ENCODE peak calls at places on chromosomes 4 and X, in eight cellular contexts. K is neural crest cell, M is tibial artery, G is AG04450, J is heart left ventricle, P is neural progenitor cell, L is stomach, U is fibroblast of lung. B is an unnamed sample.

GRCh38 chr4:141541851-141542250 is 94.5 kb upstream of the IL15 start:
- DNase-seq in K (no peak), M (no peak), G (no peak), J (no peak), P (no peak), L (no peak), U (peak), B (no peak)

GRCh38 chrX:51860679-51861078 is 32.7 kb upstream of the MAGED1 start:
- DNase-seq in K (peak), M (no peak), G (no peak), J (no peak), P (peak), L (no peak), U (peak), B (peak)

GRCh38 chrX:49165901-49166881 is 3.6 kb downstream of the MAGIX start:
- DNase-seq in K (peak), M (peak), G (no peak), J (peak), P (peak), L (peak), U (peak), B (peak)

GRCh38 chr4:181796502-181796901 is 446.7 kb upstream of the TENM3 start:
- DNase-seq in K (no peak), M (no peak), G (no peak), J (no peak), P (no peak), L (no peak), U (peak), B (no peak)

GRCh38 chrX:153063315-153063714 is 7.0 kb downstream of the PNMA3 start:
- DNase-seq in K (no peak), M (no peak), G (no peak), J (no peak), P (no peak), L (no peak), U (peak), B (no peak)

GRCh38 chrX:76398970-76399369 is 28.5 kb upstream of the MAGEE1 start:
- DNase-seq in K (no peak), M (no peak), G (no peak), J (no peak), P (no peak), L (no peak), U (no peak), B (no peak)

GRCh38 chrX:54182864-54183613 is at the start of gene FAM120C:
- DNase-seq in K (peak), M (peak), G (peak), J (peak), P (peak), L (peak), U (peak), B (peak)

GRCh38 chr4:107599841-107600240 is 120.2 kb downstream of the PAPSS1 start:
- DNase-seq in K (no peak), M (no peak), G (no peak), J (no peak), P (no peak), L (no peak), U (no peak), B (no peak)

GRCh38 chr4:808860-809570 is 16.9 kb downstream of the CPLX1 start:
- DNase-seq in K (no peak), M (no peak), G (no peak), J (no peak), P (no peak), L (no peak), U (no peak), B (no peak)

GRCh38 chrX:130057209-130057608 is 53.1 kb downstream of the ELF4 start:
- DNase-seq in K (no peak), M (no peak), G (no peak), J (no peak), P (no peak), L (no peak), U (no peak), B (no peak)

GRCh38 chr4:2354760-2355159 is 63.7 kb downstream of the ZFYVE28 start:
- DNase-seq in K (no peak), M (peak), G (no peak), J (peak), P (no peak), L (no peak), U (no peak), B (no peak)

GRCh38 chr4:68895561-68896198 is 55.9 kb downstream of the UGT2A3 start:
- DNase-seq in K (no peak), M (no peak), G (no peak), J (no peak), P (no peak), L (no peak), U (no peak), B (no peak)

GRCh38 chrX:96433409-96434122 is 251.1 kb upstream of the DIAPH2 start:
- DNase-seq in K (no peak), M (no peak), G (no peak), J (no peak), P (no peak), L (no peak), U (no peak), B (no peak)

GRCh38 chrX:44705817-44706551 is 137.8 kb upstream of the DUSP21 start:
- DNase-seq in K (no peak), M (no peak), G (no peak), J (no peak), P (no peak), L (no peak), U (no peak), B (no peak)

GRCh38 chrX:8034058-8034457 is 106.8 kb upstream of the PNPLA4 start:
- DNase-seq in K (no peak), M (no peak), G (no peak), J (no peak), P (peak), L (no peak), U (no peak), B (no peak)

GRCh38 chr4:37244583-37245390 is at the start of gene NWD2:
- DNase-seq in K (peak), M (no peak), G (no peak), J (no peak), P (peak), L (no peak), U (no peak), B (no peak)

GRCh38 chrX:47321978-47322377 is 48.4 kb upstream of the ZNF157 start:
- DNase-seq in K (peak), M (no peak), G (no peak), J (no peak), P (peak), L (no peak), U (no peak), B (no peak)

GRCh38 chrX:108224727-108225455 is 133.3 kb downstream of the ATG4A start:
- DNase-seq in K (peak), M (no peak), G (no peak), J (no peak), P (peak), L (no peak), U (peak), B (no peak)

GRCh38 chr4:26083987-26084386 is 170.0 kb downstream of the SMIM20 start:
- DNase-seq in K (no peak), M (no peak), G (peak), J (no peak), P (no peak), L (no peak), U (peak), B (peak)

DNA sequence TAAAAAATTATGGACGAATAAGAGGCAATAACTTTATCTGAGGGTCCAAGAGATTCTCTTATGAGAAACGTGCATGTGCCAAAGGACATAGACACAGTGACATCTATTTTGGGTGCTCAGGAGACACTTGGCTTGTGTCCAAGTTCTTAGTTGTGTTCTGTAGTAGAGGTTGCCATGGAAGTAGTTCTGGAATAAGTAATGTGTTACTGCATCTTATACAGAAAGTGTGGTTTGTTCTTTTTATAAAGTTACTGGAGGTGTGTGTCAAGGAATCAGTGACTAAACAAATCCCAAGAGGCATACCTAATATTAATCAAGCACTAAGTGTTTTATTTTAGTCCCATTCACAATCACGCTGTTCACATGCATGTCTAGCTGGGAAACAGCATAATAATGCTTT is 305.7 kb downstream of the ARHGAP24 start:
- DNase-seq in K (no peak), M (no peak), G (no peak), J (no peak), P (no peak), L (no peak), U (no peak), B (no peak)
- TF ChIP-seq CTCF in K (no peak), M (no peak), G (no peak), J (no peak), P (no peak), L (no peak), U (no peak), B (no peak)

DNA sequence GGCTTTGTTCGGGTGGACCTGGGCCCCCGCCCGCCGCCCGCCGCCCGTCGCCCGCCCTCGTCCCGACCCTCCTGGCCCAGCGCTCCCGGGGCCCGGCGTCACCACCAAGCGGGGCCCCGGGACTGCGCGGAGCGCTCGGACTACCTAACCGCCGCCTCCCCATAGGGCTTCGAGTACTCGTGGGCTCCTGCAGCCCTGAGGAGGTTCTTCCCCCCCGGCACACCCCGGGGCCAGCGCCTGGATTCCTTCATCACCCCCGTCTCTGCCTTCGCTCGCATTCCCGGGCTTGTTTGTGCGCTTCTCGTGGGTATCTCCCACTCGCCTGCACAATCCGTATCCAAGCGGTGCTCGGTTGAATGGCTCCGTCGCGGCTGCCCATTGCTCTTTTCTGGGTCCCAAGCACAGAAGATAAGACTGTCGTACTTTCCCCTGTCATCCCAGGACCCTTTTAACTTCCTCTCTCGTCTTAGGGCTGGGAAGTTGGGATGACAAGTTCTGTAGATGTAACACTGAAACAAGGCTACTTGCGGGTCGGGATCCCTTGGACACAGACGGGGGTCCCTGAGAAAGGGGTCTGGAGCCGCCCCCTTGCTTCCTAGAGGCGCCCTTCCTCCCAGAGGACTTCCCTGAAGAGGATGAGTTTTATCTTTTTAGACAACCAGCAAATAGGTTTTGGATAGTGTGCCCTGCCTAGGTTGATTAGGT is 560 bp downstream of the MOB1B start:
- DNase-seq in K (no peak), M (no peak), G (no peak), J (no peak), P (no peak), L (no peak), U (peak), B (no peak)
- TF ChIP-seq CTCF in K (no peak), M (no peak), G (no peak), J (no peak), P (no peak), L (no peak), U (no peak), B (no peak)

GRCh38 chr4:84455697-84456096 is 43.4 kb downstream of the NKX6-1 start:
- DNase-seq in K (no peak), M (no peak), G (no peak), J (no peak), P (no peak), L (no peak), U (no peak), B (no peak)

GRCh38 chr4:84456157-84456556 is 42.9 kb downstream of the NKX6-1 start:
- DNase-seq in K (no peak), M (no peak), G (no peak), J (no peak), P (no peak), L (no peak), U (no peak), B (no peak)

GRCh38 chr4:84451546-84451945 is 47.5 kb downstream of the NKX6-1 start:
- DNase-seq in K (no peak), M (no peak), G (no peak), J (no peak), P (peak), L (no peak), U (peak), B (no peak)
- TF ChIP-seq CTCF in K (peak), M (no peak), G (peak), J (no peak), P (peak), L (peak), U (peak), B (no peak)

DNA sequence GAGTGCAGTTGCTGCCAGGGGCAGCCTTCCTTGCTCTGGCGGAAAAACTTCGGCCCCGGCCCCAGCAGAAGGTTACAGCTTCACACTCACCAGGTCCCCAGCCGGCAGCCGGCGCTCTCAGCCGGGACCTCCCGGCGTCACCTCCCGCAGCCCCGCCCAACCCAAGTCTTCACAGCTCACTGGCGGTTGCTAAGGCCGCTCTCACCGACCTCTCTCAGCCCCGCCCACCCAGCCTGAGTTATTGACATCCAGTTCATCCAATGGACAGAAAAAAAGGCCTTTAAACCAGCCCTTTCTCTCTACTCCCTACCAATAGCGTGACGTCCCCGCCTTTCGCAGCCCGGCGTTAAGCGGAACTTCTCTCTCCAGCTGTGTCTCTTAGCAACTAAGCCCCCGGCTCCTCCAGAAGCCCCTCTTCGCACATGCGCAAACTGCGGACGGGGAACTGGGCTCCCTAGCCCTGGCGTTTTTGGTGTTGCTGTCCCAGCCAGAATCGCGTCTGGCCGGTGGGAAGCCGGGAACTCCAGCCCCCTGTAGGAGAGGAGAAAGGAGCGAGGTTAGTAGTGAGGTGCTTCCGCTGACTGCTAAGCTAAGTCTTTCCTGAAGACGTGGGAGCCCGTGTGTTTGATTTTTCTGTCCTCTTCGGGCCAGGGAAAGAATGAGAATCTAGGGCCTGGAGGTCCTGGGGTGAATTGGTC is at the start of gene BBS12:
- DNase-seq in K (peak), M (peak), G (peak), J (peak), P (peak), L (peak), U (peak), B (peak)
- TF ChIP-seq CTCF in K (no peak), M (no peak), G (peak), J (no peak), P (peak), L (peak), U (peak), B (no peak)

DNA sequence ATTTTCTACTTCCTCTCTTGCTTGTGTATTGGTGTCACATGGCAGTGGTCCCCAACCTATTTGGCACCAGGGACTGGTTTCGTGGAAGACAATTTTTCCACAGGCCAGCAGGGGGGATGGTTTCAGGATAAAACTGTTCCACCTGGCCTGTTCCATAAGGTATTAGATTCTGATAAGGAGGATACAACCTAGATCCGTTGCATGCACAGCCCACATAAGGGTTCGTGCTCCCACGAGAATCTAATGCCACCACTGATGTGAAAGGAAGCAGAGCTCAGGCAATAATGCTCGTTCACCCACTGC is 38.3 kb downstream of the SEC31A start:
- DNase-seq in K (no peak), M (no peak), G (no peak), J (no peak), P (peak), L (no peak), U (no peak), B (no peak)
- TF ChIP-seq CTCF in K (no peak), M (no peak), G (no peak), J (no peak), P (no peak), L (no peak), U (no peak), B (no peak)

GRCh38 chr4:18020671-18021469 is 685 bp downstream of the LCORL start:
- DNase-seq in K (peak), M (peak), G (peak), J (peak), P (peak), L (peak), U (peak), B (peak)
- TF ChIP-seq CTCF in K (peak), M (no peak), G (no peak), J (no peak), P (peak), L (no peak), U (no peak), B (no peak)

GRCh38 chr4:176660561-176660960 is 132.2 kb downstream of the VEGFC start:
- DNase-seq in K (no peak), M (no peak), G (no peak), J (no peak), P (peak), L (no peak), U (no peak), B (no peak)
- TF ChIP-seq CTCF in K (no peak), M (no peak), G (peak), J (no peak), P (peak), L (no peak), U (peak), B (no peak)

GRCh38 chr4:180757927-180758326 is 1485.3 kb upstream of the TENM3 start:
- DNase-seq in K (no peak), M (no peak), G (no peak), J (no peak), P (no peak), L (no peak), U (no peak), B (no peak)
- TF ChIP-seq CTCF in K (no peak), M (no peak), G (peak), J (no peak), P (no peak), L (no peak), U (no peak), B (no peak)